ENCODE peak calls at places on chromosomes 4 and X, in four cellular contexts. N is HL-60, B is cardiac muscle cell, O is glutamatergic neuron. X is an unnamed sample.

GRCh38 chr4:185966997-185967775 is 101.8 kb upstream of the TLR3 start:
- DNase-seq in O (no peak), B (no peak), N (no peak), X (no peak)

GRCh38 chr4:109912706-109913621 is at the start of gene EGF:
- DNase-seq in O (no peak), N (no peak), B (peak; percentile 42), X (no peak)

GRCh38 chr4:25908491-25908901 is 5.5 kb upstream of the SMIM20 start:
- DNase-seq in B (no peak), N (no peak), O (no peak), X (no peak)

GRCh38 chr4:675036-675804 is 878 bp downstream of the MYL5 start:
- DNase-seq in O (no peak), N (peak; percentile 31), B (no peak), X (no peak)

GRCh38 chrX:134931550-134931949 is 59.2 kb upstream of the SMIM10 start:
- DNase-seq in O (no peak), B (no peak), N (no peak), X (no peak)

GRCh38 chr4:81030061-81030616 is 369 bp upstream of the BMP3 start:
- DNase-seq in O (no peak), N (no peak), B (no peak), X (no peak)

GRCh38 chrX:123626962-123627361 is 105.9 kb downstream of the THOC2 start:
- DNase-seq in O (no peak), B (no peak), N (no peak), X (no peak)

GRCh38 chr4:81207793-81208192 is 7.2 kb downstream of the PRKG2 start:
- DNase-seq in O (no peak), B (no peak), N (no peak), X (no peak)

GRCh38 chr4:174138616-174139015 is 144.9 kb downstream of the FBXO8 start:
- DNase-seq in B (no peak), O (no peak), N (no peak), X (no peak)

GRCh38 chr4:185839204-185839712 is 27.3 kb upstream of the SORBS2 start:
- DNase-seq in O (peak; percentile 58), B (peak; percentile 11), N (no peak), X (no peak)

GRCh38 chr4:6595897-6596537 is 21.0 kb downstream of the MAN2B2 start:
- DNase-seq in O (no peak), N (no peak), B (no peak), X (no peak)

GRCh38 chr4:121650741-121651140 is 46.0 kb downstream of the ANXA5 start:
- DNase-seq in O (no peak), N (no peak), B (no peak), X (no peak)

GRCh38 chr4:70880739-70881138 is 21.4 kb upstream of the MOB1B start:
- DNase-seq in B (no peak), N (no peak), O (no peak), X (no peak)

DNA sequence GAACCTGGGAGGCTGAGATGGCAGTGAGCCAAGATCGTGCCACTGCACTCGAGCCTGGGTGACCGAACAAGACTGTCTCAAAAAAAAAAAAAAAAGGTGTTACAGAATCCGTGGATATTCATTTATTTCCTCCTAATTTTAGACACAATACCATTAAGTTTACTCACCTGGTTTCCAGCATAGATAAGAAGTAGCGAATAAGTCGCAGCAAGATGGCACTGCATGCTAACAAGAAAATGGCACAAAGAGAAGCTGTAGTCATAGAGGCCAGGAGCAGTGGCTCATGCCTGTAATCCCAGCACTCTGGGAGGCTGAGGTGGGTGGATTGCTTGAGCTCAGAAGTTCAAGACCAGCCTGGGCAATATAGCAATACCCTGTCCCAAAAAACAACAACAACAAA is 17.0 kb upstream of the MOB1B start:
- DNase-seq in B (no peak), N (no peak), O (no peak), X (no peak)
- TF ChIP-seq CTCF in B (no peak), N (no peak), O (no peak), X (no peak)

DNA sequence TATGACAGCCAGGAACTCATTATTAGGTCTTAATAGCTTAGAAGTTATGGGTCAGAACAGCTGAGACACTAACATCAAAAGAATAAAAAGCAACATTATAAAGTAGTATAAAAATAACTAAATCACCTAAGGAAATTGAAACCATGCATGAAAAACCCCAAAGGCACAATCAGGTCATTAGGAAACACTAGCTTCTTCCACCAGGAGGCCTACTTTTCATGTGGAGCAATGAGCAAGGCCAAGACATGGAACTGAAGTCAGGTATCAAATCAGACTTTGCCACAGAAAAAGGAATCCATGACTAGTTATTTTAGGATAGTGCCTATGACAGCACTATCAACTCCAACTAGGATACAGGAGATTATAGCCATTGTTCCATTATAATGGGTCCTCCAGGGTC is 7.9 kb downstream of the HUWE1 start:
- DNase-seq in O (no peak), B (no peak), N (no peak), X (no peak)
- TF ChIP-seq CTCF in O (no peak), B (peak; percentile 18), N (no peak), X (no peak)

GRCh38 chrX:136910565-136911040 is 30.1 kb upstream of the RBMX start:
- DNase-seq in B (no peak), O (no peak), N (no peak), X (no peak)

GRCh38 chrX:136909706-136910564 is 29.4 kb upstream of the RBMX start:
- DNase-seq in B (peak; percentile 78), N (peak; percentile 84), O (peak; percentile 64), X (peak; percentile 64)

GRCh38 chrX:136907626-136908025 is 27.1 kb upstream of the RBMX start:
- DNase-seq in O (no peak), B (no peak), N (no peak), X (no peak)

GRCh38 chrX:136906921-136907510 is 26.5 kb upstream of the RBMX start:
- DNase-seq in N (no peak), B (no peak), O (no peak), X (no peak)

GRCh38 chrX:136909119-136909705 is 28.7 kb upstream of the RBMX start:
- DNase-seq in O (peak; percentile 78), N (peak; percentile 63), B (peak; percentile 80), X (peak; percentile 86)
- TF ChIP-seq CTCF in O (no peak), N (no peak), B (no peak), X (no peak)

DNA sequence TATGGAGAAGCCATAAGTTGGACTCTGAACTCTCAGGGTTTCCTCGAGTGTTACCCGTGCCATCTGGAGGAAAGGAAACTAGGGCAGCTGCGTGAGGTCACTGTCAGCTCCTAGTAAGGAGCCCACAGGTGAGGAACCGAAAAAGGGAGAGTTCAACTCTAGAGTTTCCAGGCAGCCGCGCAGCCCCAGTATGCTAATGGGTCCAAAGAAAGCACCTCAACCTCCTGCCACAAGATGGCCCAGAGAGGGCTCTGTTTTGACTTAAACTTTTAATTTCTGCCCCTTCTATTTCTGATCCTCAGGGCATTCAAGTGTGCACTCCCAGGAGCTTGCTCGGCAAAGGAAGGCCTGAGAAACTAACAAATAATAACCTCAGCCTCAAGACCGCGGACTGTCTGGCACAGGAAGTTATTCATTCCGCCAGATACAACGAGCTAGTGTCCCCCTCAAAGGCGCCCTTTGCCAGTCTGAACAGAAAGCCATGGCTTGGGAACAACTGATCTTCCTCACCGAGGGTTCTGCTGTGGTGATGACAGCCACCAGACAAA is 13.9 kb downstream of the SCARB2 start:
- DNase-seq in B (no peak), O (no peak), N (no peak), X (peak; percentile 34)
- TF ChIP-seq CTCF in B (no peak), O (no peak), N (no peak), X (peak; percentile 41)

GRCh38 chrX:33330798-33331197 is 119.4 kb upstream of the DMD start:
- DNase-seq in N (no peak), O (no peak), B (no peak), X (no peak)

GRCh38 chrX:33339219-33339618 is 127.9 kb upstream of the DMD start:
- DNase-seq in B (peak; percentile 10), O (no peak), N (no peak), X (no peak)

GRCh38 chrX:33336783-33337182 is 125.4 kb upstream of the DMD start:
- DNase-seq in B (peak; percentile 70), N (peak; percentile 18), O (no peak), X (no peak)
- TF ChIP-seq CTCF in B (peak; percentile 35), N (peak; percentile 3), O (no peak), X (peak; percentile 51)

DNA sequence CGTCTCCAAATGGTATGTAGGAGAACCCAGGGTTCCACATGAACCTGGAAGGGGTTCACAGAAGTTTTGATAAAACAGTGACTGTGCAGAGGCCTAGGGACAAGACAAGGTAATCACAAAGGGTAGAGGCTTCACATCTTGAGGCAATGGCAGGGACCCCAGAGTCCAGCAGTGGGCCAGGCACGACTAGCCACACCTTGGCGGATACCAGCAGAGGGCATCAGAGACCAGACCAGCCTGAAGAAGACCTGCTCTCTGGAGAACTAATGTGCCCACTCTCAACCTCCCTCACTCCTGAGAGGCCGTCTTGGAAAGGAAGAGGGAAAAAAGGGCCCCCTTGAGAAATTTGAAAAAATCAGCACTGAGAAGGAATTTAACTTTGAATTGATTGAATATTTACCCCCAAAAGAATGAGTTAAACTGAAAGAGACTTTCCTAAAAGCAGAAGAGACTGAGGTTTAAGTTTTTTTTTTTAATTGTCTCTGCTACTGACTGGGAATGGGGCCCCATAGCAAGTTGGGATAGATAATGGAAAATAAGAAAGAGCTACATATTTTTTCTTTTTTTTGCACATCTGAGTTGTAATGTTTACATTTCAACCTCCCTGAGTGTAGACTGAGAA is 243.8 kb upstream of the JADE1 start:
- DNase-seq in B (peak; percentile 69), N (peak; percentile 15), O (peak; percentile 29), X (peak; percentile 31)
- TF ChIP-seq CTCF in B (peak; percentile 57), N (peak; percentile 12), O (no peak), X (peak; percentile 56)

DNA sequence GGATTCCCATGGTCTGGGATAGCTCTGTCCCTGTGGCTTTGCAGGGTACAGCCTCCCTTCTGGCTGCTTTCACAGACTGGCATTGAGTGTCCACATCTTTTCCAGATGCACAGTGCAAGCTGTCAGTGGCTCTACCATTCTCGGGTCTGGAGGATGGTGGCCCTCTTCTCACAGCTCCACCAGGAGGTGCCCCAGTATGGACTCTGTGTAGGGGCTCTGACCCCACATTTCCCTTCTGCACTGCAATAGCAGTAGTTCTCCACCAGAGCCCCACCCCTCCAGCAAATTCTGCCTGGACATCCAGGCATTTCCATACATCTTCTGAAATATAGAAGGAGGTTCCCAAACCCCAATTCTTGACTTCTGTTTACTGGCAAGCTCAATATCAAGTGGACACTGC is 50.2 kb upstream of the GRID2 start:
- DNase-seq in N (no peak), O (no peak), B (no peak), X (no peak)
- TF ChIP-seq CTCF in N (no peak), O (no peak), B (no peak), X (no peak)

GRCh38 chrX:39814391-39814790 is 283.4 kb downstream of the BCOR start:
- DNase-seq in O (no peak), B (no peak), N (peak; percentile 9), X (peak; percentile 48)
- TF ChIP-seq CTCF in O (peak; percentile 63), B (peak; percentile 45), N (peak; percentile 12), X (peak; percentile 59)

GRCh38 chr4:76982638-76983579 is 33.4 kb downstream of the SEPTIN11 start:
- DNase-seq in B (no peak), N (no peak), O (no peak), X (no peak)

GRCh38 chr4:76981649-76982048 is 32.1 kb downstream of the SEPTIN11 start:
- DNase-seq in N (no peak), O (no peak), B (no peak), X (no peak)

GRCh38 chr4:76987153-76987562 is 37.6 kb downstream of the SEPTIN11 start:
- DNase-seq in N (no peak), B (no peak), O (no peak), X (no peak)

GRCh38 chr4:76984788-76985211 is 35.2 kb downstream of the SEPTIN11 start:
- DNase-seq in N (no peak), O (no peak), B (peak; percentile 87), X (no peak)

GRCh38 chr4:76984127-76984526 is 34.6 kb downstream of the SEPTIN11 start:
- DNase-seq in N (no peak), B (no peak), O (no peak), X (peak; percentile 34)
- TF ChIP-seq CTCF in N (no peak), B (peak; percentile 40), O (no peak), X (peak; percentile 37)